ENCODE peak calls at places on chromosomes 1 and 21, in ten cellular contexts. X is cardiac fibroblast, K is psoas muscle, A is astrocyte of the spinal cord, G is tibial artery, Z is GM23338, D is NB4, T is lower leg skin, M is endothelial cell, S is heart left ventricle. V is an unnamed sample.

GRCh38 chr1:4174291-4175200 is 274.5 kb upstream of the C1orf174 start:
- DNase-seq in X (no peak), K (no peak), A (no peak), G (no peak), Z (no peak), D (no peak), T (peak; percentile 83), M (no peak), S (no peak), V (no peak)

GRCh38 chr1:183303325-183303645 is 114.9 kb downstream of the NMNAT2 start:
- DNase-seq in X (no peak), K (no peak), A (no peak), G (no peak), Z (no peak), D (no peak), T (no peak), M (no peak), S (no peak), V (no peak)

GRCh38 chr1:41097105-41097504 is 75.6 kb upstream of the SLFNL1 start:
- DNase-seq in X (peak; percentile 3), K (no peak), A (peak; percentile 22), G (no peak), Z (no peak), D (no peak), T (no peak), M (no peak), S (no peak), V (no peak)

GRCh38 chr1:81305997-81306452 is 494.7 kb upstream of the ADGRL2 start:
- DNase-seq in X (peak; percentile 65), K (no peak), A (peak; percentile 63), G (no peak), Z (peak; percentile 62), D (peak; percentile 26), T (no peak), M (no peak), S (peak; percentile 30), V (peak; percentile 2)

GRCh38 chr1:67724928-67725560 is 40.0 kb downstream of the GADD45A start:
- DNase-seq in X (peak; percentile 95), K (peak; percentile 37), A (peak; percentile 95), G (no peak), Z (no peak), D (no peak), T (no peak), M (no peak), S (peak; percentile 77), V (no peak)

GRCh38 chr1:180234369-180235076 is 4.5 kb downstream of the LHX4 start:
- DNase-seq in X (no peak), K (no peak), A (no peak), G (no peak), Z (peak; percentile 79), D (no peak), T (no peak), M (peak; percentile 29), S (no peak), V (peak; percentile 70)

GRCh38 chr1:169590932-169591331 is 4.7 kb upstream of the F5 start:
- DNase-seq in X (no peak), K (no peak), A (no peak), G (no peak), Z (no peak), D (no peak), T (no peak), M (no peak), S (no peak), V (no peak)

GRCh38 chr21:34953950-34954349 is 95.2 kb downstream of the RUNX1 start:
- DNase-seq in X (no peak), K (no peak), A (no peak), G (no peak), Z (no peak), D (no peak), T (no peak), M (no peak), S (no peak), V (no peak)

GRCh38 chr21:25518491-25518911 is 88.8 kb downstream of the MRPL39 start:
- DNase-seq in X (no peak), K (no peak), A (no peak), G (no peak), Z (peak; percentile 49), D (peak; percentile 4), T (no peak), M (peak; percentile 9), S (no peak), V (peak; percentile 15)

GRCh38 chr1:227890451-227891222 is 57.1 kb downstream of the WNT9A start:
- DNase-seq in X (no peak), K (no peak), A (no peak), G (no peak), Z (no peak), D (no peak), T (peak; percentile 81), M (no peak), S (no peak), V (no peak)

GRCh38 chr1:72623299-72623708 is 341.0 kb upstream of the NEGR1 start:
- DNase-seq in X (peak; percentile 72), K (no peak), A (peak; percentile 75), G (no peak), Z (peak; percentile 81), D (peak; percentile 66), T (no peak), M (peak; percentile 13), S (no peak), V (peak; percentile 7)

GRCh38 chr1:168386949-168387586 is 106.4 kb downstream of the TBX19 start:
- DNase-seq in X (peak; percentile 2), K (peak; percentile 18), A (peak; percentile 11), G (no peak), Z (peak; percentile 81), D (no peak), T (no peak), M (peak; percentile 40), S (no peak), V (peak; percentile 49)

GRCh38 chr1:2210786-2211185 is 16.2 kb upstream of the FAAP20 start:
- DNase-seq in X (no peak), K (no peak), A (no peak), G (no peak), Z (no peak), D (no peak), T (no peak), M (no peak), S (no peak), V (no peak)

GRCh38 chr1:15714438-15715136 is 21.5 kb upstream of the SLC25A34 start:
- DNase-seq in X (peak; percentile 36), K (no peak), A (peak; percentile 60), G (no peak), Z (no peak), D (no peak), T (no peak), M (no peak), S (peak; percentile 75), V (no peak)
- TF ChIP-seq CTCF in X (no peak), K (no peak), A (no peak), G (no peak), Z (no peak), D (no peak), T (no peak), M (no peak), S (no peak), V (no peak)

GRCh38 chr21:33266784-33267135 is 593 bp downstream of the IL10RB start:
- DNase-seq in X (no peak), K (no peak), A (no peak), G (no peak), Z (no peak), D (no peak), T (no peak), M (no peak), S (no peak), V (no peak)

GRCh38 chr21:33268392-33268735 is 2.2 kb downstream of the IL10RB start:
- DNase-seq in X (no peak), K (no peak), A (no peak), G (no peak), Z (no peak), D (no peak), T (no peak), M (no peak), S (no peak), V (no peak)

GRCh38 chr21:33267250-33267649 is 1.1 kb downstream of the IL10RB start:
- DNase-seq in X (no peak), K (no peak), A (no peak), G (no peak), Z (no peak), D (no peak), T (no peak), M (no peak), S (no peak), V (no peak)

GRCh38 chr21:33270986-33271385 is 4.8 kb downstream of the IL10RB start:
- DNase-seq in X (no peak), K (no peak), A (no peak), G (no peak), Z (no peak), D (no peak), T (no peak), M (no peak), S (no peak), V (no peak)

GRCh38 chr21:33268736-33269441 is 2.7 kb downstream of the IL10RB start:
- DNase-seq in X (no peak), K (no peak), A (no peak), G (no peak), Z (no peak), D (no peak), T (no peak), M (no peak), S (peak; percentile 35), V (no peak)
- TF ChIP-seq CTCF in X (no peak), K (no peak), A (no peak), G (no peak), Z (no peak), D (no peak), T (no peak), M (no peak), S (no peak), V (no peak)

GRCh38 chr1:87279966-87280535 is 48.6 kb upstream of the LMO4 start:
- DNase-seq in X (peak; percentile 42), K (no peak), A (no peak), G (no peak), Z (peak; percentile 60), D (peak; percentile 25), T (no peak), M (no peak), S (no peak), V (no peak)
- TF ChIP-seq CTCF in X (no peak), K (no peak), A (no peak), G (no peak), Z (peak; percentile 61), D (no peak), T (no peak), M (peak; percentile 12), S (peak; percentile 5), V (no peak)

GRCh38 chr1:85142753-85143152 is 58.1 kb downstream of the SYDE2 start:
- DNase-seq in X (no peak), K (no peak), A (no peak), G (no peak), Z (no peak), D (no peak), T (no peak), M (no peak), S (peak; percentile 64), V (no peak)

GRCh38 chr1:85135456-85135798 is 65.4 kb downstream of the SYDE2 start:
- DNase-seq in X (no peak), K (no peak), A (no peak), G (no peak), Z (no peak), D (no peak), T (no peak), M (no peak), S (no peak), V (no peak)

GRCh38 chr1:85133565-85134159 is 67.2 kb downstream of the SYDE2 start:
- DNase-seq in X (no peak), K (no peak), A (no peak), G (no peak), Z (peak; percentile 18), D (no peak), T (no peak), M (no peak), S (no peak), V (no peak)

GRCh38 chr1:85134583-85135455 is 66.0 kb downstream of the SYDE2 start:
- DNase-seq in X (peak; percentile 63), K (no peak), A (peak; percentile 18), G (no peak), Z (no peak), D (peak; percentile 56), T (no peak), M (no peak), S (no peak), V (no peak)

GRCh38 chr1:85137660-85138059 is 63.2 kb downstream of the SYDE2 start:
- DNase-seq in X (no peak), K (no peak), A (no peak), G (no peak), Z (no peak), D (no peak), T (no peak), M (no peak), S (peak; percentile 75), V (no peak)
- TF ChIP-seq CTCF in X (no peak), K (no peak), A (no peak), G (no peak), Z (no peak), D (no peak), T (no peak), M (no peak), S (no peak), V (no peak)